ENCODE peak calls at places on chromosome 20, in five cellular contexts. H, R, A, L and D are unnamed samples.

GRCh38 chr20:3768342-3769130 is 983 bp upstream of the ADISSP start:
- DNase-seq in H (peak), R (no peak), A (peak), L (peak), D (peak)

GRCh38 chr20:32445539-32446273 is 87.6 kb downstream of the ASXL1 start:
- DNase-seq in H (peak), R (no peak), A (no peak), L (no peak), D (no peak)

GRCh38 chr20:5945963-5946362 is 4.4 kb downstream of the TRMT6 start:
- DNase-seq in H (no peak), R (no peak), A (no peak), L (no peak), D (no peak)

GRCh38 chr20:33407251-33407650 is 5.9 kb upstream of the CDK5RAP1 start:
- DNase-seq in H (no peak), R (no peak), A (no peak), L (no peak), D (no peak)

GRCh38 chr20:2691127-2691526 is 1.5 kb upstream of the EBF4 start:
- DNase-seq in H (no peak), R (no peak), A (no peak), L (no peak), D (no peak)

GRCh38 chr20:38726849-38727601 is 2.7 kb downstream of the SLC32A1 start:
- DNase-seq in H (no peak), R (no peak), A (no peak), L (no peak), D (no peak)

GRCh38 chr20:58682656-58683055 is 9.9 kb upstream of the NPEPL1 start:
- DNase-seq in H (no peak), R (no peak), A (no peak), L (no peak), D (no peak)

GRCh38 chr20:64217539-64217938 is 38.0 kb upstream of the PCMTD2 start:
- DNase-seq in H (no peak), R (no peak), A (no peak), L (no peak), D (no peak)

GRCh38 chr20:22437354-22437753 is 147.0 kb downstream of the FOXA2 start:
- DNase-seq in H (no peak), R (no peak), A (no peak), L (no peak), D (no peak)

GRCh38 chr20:34350095-34350494 is 13.0 kb upstream of the ITCH start:
- DNase-seq in H (no peak), R (no peak), A (no peak), L (no peak), D (no peak)

GRCh38 chr20:57821930-57822329 is 112.1 kb upstream of the PMEPA1 start:
- DNase-seq in H (no peak), R (no peak), A (no peak), L (no peak), D (no peak)

GRCh38 chr20:33859157-33859695 is 48.1 kb downstream of the CHMP4B start:
- DNase-seq in H (peak), R (no peak), A (no peak), L (no peak), D (no peak)

GRCh38 chr20:57137676-57138075 is 128.8 kb downstream of the BMP7 start:
- DNase-seq in H (no peak), R (no peak), A (no peak), L (no peak), D (no peak)

GRCh38 chr20:48153523-48153922 is 368.2 kb upstream of the SULF2 start:
- DNase-seq in H (no peak), R (no peak), A (no peak), L (no peak), D (no peak)

GRCh38 chr20:54173653-54174451 is at the start of gene CYP24A1:
- DNase-seq in H (peak), R (no peak), A (no peak), L (no peak), D (no peak)

GRCh38 chr20:3706774-3707507 is 5.5 kb downstream of the SIGLEC1 start:
- DNase-seq in H (no peak), R (no peak), A (no peak), L (no peak), D (no peak)

GRCh38 chr20:41317536-41318270 is at the start of gene ZHX3:
- DNase-seq in H (peak), R (peak), A (peak), L (peak), D (peak)

GRCh38 chr20:25399038-25399430 is 8.4 kb upstream of the ABHD12 start:
- DNase-seq in H (peak), R (no peak), A (peak), L (peak), D (peak)

GRCh38 chr20:17281478-17281877 is 54.6 kb downstream of the PCSK2 start:
- DNase-seq in H (no peak), R (no peak), A (peak), L (no peak), D (no peak)

GRCh38 chr20:20955837-20956236 is 150.3 kb downstream of the LINC00237 start:
- DNase-seq in H (no peak), R (no peak), A (no peak), L (no peak), D (no peak)

GRCh38 chr20:8073024-8073832 is 53.7 kb upstream of the TMX4 start:
- DNase-seq in H (no peak), R (peak), A (no peak), L (no peak), D (no peak)

GRCh38 chr20:58012731-58013510 is 215.5 kb downstream of the ANKRD60 start:
- DNase-seq in H (no peak), R (no peak), A (no peak), L (no peak), D (peak)

GRCh38 chr20:35263609-35264223 is 14.2 kb downstream of the MMP24OS start:
- DNase-seq in H (no peak), R (no peak), A (no peak), L (peak), D (no peak)

GRCh38 chr20:26209171-26209941 is 512.7 kb upstream of the ZNF337 start:
- DNase-seq in H (no peak), R (no peak), A (no peak), L (no peak), D (no peak)

GRCh38 chr20:38812915-38813573 is 7.5 kb downstream of the PPP1R16B start:
- DNase-seq in H (no peak), R (no peak), A (no peak), L (no peak), D (no peak)

GRCh38 chr20:11902264-11902663 is 15.4 kb upstream of the BTBD3 start:
- DNase-seq in H (no peak), R (no peak), A (no peak), L (no peak), D (no peak)

GRCh38 chr20:8144282-8145245 is 12.5 kb downstream of the PLCB1 start:
- DNase-seq in H (no peak), R (no peak), A (no peak), L (no peak), D (no peak)

GRCh38 chr20:40657526-40657925 is 31.5 kb downstream of the MAFB start:
- DNase-seq in H (no peak), R (no peak), A (no peak), L (no peak), D (no peak)

GRCh38 chr20:15396900-15397299 is 1059.5 kb upstream of the FLRT3 start:
- DNase-seq in H (no peak), R (no peak), A (no peak), L (no peak), D (no peak)

DNA sequence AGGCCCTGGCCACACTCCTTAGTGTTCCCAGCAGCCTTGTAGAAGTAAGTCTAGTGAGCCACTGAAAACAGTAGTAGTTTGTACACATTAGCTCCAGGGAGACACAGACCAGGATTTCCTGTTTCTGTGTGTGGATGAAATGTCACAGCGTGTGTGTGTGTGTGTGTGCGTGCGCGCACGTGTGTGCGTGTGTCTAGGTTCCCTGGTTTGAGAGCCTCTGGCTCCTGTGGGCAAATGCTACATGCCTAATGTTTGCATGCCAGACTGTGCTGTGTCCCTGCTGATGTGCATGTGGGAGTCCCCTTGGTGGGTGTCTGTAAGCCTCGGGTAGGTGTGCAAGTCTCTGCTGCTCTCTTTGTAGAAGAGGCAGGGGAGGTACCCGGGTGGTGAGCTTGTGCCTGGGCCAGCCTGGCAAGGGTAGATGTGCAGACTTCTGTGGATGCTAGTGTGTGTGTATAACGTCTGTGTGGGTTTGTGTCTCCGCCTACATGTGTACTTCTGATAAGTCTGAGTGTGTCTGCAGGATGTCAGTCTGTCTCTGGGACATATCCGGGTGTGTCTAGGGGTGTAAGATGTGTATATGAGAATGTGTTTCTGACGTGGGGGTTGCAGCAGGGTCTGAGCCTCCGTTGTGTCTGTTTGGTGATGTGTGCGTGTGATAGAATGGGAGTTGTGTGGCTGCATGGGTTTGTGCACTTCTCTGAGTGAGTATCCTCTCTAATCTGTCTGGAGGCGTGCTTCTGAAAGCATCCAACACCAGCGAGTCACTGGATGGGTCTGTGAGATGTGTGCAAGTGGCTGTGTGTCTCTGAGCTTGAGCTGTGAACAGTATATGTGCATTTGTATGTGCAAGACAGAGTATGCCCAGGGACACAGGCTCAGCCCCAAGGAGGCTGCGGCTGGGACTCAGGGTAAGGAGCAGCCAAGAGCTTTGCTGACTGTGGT is 19.0 kb upstream of the TLDC2 start:
- DNase-seq in H (no peak), R (no peak), A (no peak), L (peak), D (no peak)
- TF ChIP-seq POLR2AphosphoS5 in H (no peak), R (no peak), A (no peak), L (peak), D (no peak)

DNA sequence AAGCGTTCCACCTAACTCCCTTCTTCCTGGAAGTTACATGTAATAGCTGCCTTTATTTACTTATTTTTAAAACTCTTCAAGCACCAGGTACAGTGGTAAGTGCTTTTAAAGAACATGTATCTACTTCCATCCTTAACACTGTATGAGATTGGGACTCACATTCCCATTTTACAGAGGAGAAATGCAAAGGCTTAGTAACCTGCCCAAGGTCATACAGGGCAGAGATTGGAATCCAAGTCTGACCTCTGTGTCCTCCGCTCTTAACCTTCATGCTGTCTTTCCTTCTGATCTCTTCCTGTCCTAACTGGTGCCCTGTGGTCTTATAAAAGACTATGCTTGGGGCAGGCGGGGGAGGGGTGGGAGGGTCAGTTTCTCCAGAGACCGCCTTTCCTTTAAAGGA is 1.6 kb downstream of the B4GALT5 start:
- DNase-seq in H (no peak), R (no peak), A (no peak), L (no peak), D (no peak)
- TF ChIP-seq POLR2A in H (no peak), R (no peak), A (no peak), L (no peak), D (no peak)

DNA sequence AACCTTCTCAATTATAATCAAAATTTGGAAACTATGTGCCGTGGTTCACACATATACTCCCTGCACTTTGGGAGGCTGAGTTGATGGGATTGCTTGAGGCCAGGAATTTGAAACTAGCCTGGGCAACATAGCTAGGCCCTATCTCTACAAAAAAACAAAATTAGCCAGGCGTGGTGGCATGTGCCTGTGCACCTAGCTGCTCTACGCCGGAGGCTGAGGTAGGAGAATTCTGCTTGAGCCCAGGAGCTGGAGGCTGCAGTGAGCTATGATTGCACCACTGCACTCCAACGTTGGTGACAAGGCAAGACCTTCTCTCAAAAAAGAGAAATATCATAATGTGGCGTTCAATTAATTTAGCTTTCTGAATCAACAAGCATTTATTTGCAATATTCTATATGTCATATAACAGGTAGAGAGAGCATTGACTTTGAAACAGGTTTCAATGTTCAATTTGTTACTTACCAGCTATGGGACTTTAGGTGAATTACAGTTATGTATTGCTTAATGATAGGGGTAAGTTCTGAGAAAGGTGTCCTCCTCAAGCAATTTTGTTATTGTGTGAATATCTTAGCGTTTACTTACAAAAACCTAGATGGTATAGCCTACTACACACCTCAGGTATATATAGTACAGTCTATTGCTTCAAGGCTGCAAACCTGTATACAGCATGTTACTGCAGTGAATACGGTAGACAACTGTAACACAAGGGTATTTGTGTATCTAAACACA is 2.2 kb upstream of the SYCP2 start:
- DNase-seq in H (no peak), R (no peak), A (no peak), L (no peak), D (no peak)
- TF ChIP-seq POLR2AphosphoS5 in H (no peak), R (no peak), A (no peak), L (no peak), D (no peak)

DNA sequence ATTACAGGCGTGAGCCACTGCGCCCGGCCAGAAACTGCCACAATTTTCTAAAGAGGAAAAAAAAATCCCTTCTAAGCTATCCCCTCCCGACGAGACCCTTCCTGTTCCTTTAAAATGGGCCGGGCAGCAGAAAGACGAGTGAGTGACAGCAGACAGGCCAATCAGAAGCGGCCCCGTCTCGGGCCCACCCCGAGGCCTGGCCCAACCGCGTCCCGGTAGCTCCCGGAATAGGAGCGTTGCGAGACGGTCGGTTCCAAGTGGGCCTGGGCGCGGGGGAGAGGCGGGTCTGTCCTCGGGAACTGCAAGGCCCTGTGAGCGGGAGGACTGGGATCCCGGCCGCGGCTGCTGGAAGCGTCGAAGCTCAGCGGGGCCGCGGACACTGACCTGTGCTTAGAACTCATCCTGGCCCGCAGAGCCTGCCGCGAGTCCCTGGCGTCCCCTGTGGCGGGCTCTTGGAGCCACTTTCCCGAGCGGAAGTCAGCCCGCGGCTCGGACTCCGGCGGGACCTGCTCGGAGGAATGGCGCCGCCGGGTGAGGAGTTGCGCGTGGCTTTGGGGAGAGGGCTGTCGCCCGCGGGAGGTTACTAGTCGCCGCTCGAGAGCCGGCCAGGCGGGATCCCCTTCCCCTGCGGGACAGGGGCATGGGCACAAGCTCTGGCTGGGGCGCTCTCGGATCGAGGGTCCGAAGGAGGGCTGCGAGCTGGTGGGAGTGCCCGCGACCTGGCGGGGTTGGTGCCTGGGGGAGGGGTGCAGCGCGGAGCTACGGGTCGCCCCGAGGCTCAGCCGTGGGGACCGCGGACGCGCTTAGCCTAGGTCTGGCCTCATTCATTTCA is at the start of the genes MROH8 and RPN2:
- DNase-seq in H (peak), R (peak), A (peak), L (peak), D (peak)
- TF ChIP-seq POLR2A in H (peak), R (peak), A (peak), L (peak), D (no peak)

DNA sequence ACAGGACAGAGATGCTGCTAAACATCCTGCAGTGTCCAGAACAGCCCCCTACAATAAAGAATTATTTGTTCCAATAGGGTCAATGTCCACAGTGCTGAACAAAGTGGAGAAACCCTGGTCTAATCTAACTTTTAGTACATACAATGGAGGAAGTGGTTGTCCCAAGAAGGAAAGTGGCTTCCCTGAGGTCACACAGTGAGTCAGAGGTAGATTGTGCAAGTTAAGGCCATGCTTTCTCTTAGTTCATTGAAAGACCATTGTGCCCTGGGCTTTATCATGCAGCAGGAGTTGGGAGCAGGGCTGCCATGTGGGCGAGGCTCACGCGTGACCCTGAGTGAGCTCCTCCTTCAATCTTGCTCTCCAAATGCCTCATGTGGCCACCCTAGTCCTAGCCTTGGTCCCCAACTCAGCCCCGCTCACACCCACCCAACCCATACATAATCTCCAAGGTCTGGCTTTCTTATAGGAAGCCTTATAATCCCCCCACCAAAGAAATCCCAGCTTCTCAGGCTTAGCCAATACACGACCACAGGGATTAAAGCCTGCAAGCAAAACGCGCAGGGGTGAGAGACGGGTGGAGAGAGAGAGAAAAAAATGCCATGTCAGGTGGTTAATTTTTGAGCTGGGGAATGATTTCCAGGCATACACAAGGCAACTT is 19.9 kb downstream of the SLC13A3 start:
- DNase-seq in H (no peak), R (no peak), A (no peak), L (no peak), D (no peak)
- TF ChIP-seq POLR2AphosphoS5 in H (no peak), R (no peak), A (no peak), L (no peak), D (no peak)

DNA sequence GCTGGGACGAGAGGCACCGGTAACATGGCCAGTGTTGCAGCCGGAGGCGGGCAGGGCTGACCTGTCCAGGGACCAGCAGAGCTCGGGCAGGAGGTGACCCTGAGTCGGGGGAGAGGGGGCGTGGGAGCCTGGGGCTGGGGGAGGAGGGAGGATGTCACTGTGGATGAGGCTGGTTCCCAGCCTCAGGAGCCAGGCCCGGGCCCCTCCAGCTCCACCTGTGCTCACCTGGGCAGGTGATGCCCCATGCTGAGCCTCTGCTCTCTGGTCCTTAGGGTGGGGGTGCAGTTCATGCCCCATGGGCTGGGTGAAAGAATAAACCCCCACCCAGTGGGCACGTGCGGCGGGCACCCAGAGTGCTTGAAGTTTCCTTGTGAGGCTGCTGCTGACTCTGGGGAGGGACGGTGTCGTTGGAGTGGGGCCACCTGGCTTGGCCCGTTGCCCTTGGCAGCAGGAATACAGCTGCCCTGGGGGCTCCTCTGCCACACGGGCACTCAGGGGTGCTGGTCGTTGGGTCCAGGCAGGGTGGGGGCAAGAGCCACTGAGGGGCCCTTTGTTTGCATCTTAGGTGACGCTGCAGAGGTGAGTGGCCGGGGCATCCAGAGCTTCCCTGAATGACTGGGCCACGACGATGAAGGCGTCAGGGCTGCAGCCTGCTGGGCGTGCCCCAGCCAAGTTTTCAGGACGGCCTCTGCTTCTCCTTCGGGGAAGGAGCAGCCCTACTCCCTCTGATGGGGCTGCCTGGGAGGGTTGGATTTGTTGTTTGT is 24.7 kb upstream of the BHLHE23 start:
- DNase-seq in H (no peak), R (no peak), A (no peak), L (no peak), D (no peak)
- TF ChIP-seq POLR2A in H (no peak), R (no peak), A (no peak), L (no peak), D (no peak)

DNA sequence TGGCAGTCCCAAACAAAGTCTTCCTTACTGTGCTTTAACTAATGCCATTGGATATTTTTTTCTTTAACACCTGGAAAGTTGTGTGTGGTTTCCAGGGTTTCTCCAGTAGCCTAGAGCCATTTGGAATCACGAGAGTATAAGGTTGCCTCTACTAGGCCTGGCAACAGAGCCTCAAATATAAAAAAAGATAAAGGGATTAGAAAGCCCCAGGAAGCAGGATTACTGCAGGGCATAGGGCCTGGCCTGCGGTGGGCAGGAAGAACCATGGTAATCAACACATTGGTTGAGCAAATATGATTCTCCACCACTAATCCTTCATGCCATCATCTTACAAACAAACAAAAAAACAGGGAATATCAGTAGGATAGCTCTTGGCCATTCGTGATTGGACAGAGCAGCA is 177.8 kb upstream of the GGTLC1 start:
- DNase-seq in H (no peak), R (no peak), A (no peak), L (no peak), D (no peak)
- TF ChIP-seq POLR2AphosphoS5 in H (no peak), R (no peak), A (no peak), L (no peak), D (no peak)